ENCODE peak calls at places on chromosomes 13 and 19, in five cellular contexts. K, G, Z, J and Q are unnamed samples.

GRCh38 chr19:48728882-48729645 is 9.5 kb upstream of the MAMSTR start:
- DNase-seq in K (no peak), G (no peak), Z (no peak), J (no peak), Q (no peak)

GRCh38 chr13:92044351-92044750 is 645.9 kb downstream of the GPC5 start:
- DNase-seq in K (no peak), G (no peak), Z (no peak), J (no peak), Q (no peak)

GRCh38 chr19:45098521-45099464 is 5.8 kb downstream of the PPP1R37 start:
- DNase-seq in K (no peak), G (no peak), Z (no peak), J (no peak), Q (no peak)

GRCh38 chr13:46097015-46097414 is 7.8 kb downstream of the CPB2 start:
- DNase-seq in K (no peak), G (no peak), Z (no peak), J (no peak), Q (no peak)

GRCh38 chr19:28498404-28498976 is 714.5 kb downstream of the UQCRFS1 start:
- DNase-seq in K (no peak), G (no peak), Z (no peak), J (no peak), Q (no peak)

GRCh38 chr13:29435125-29435911 is 160.2 kb downstream of the SLC7A1 start:
- DNase-seq in K (peak), G (no peak), Z (peak), J (no peak), Q (no peak)

GRCh38 chr19:7526093-7526929 is 3.9 kb downstream of the MCOLN1 start:
- DNase-seq in K (no peak), G (no peak), Z (no peak), J (no peak), Q (no peak)

GRCh38 chr19:28553005-28553404 is 659.9 kb downstream of the UQCRFS1 start:
- DNase-seq in K (no peak), G (no peak), Z (no peak), J (no peak), Q (no peak)

GRCh38 chr19:53812335-53812734 is 11.8 kb downstream of the NLRP12 start:
- DNase-seq in K (no peak), G (no peak), Z (no peak), J (no peak), Q (no peak)

GRCh38 chr13:97353927-97354326 is 80.0 kb upstream of the RAP2A start:
- DNase-seq in K (no peak), G (no peak), Z (no peak), J (no peak), Q (no peak)

GRCh38 chr19:29084266-29084665 is 128.7 kb downstream of the UQCRFS1 start:
- DNase-seq in K (peak), G (no peak), Z (no peak), J (no peak), Q (no peak)

GRCh38 chr19:15137777-15138176 is 30.6 kb downstream of the SYDE1 start:
- DNase-seq in K (no peak), G (no peak), Z (no peak), J (no peak), Q (no peak)

GRCh38 chr19:16608290-16608704 is 19.7 kb downstream of the MED26 start:
- DNase-seq in K (no peak), G (no peak), Z (no peak), J (no peak), Q (no peak)

GRCh38 chr13:91946498-91947070 is 548.2 kb downstream of the GPC5 start:
- DNase-seq in K (peak), G (no peak), Z (no peak), J (no peak), Q (peak)

GRCh38 chr13:26914624-26915023 is 154.0 kb upstream of the GPR12 start:
- DNase-seq in K (no peak), G (no peak), Z (peak), J (no peak), Q (no peak)

GRCh38 chr13:51113969-51114368 is 2.9 kb upstream of the C13orf42 start:
- DNase-seq in K (no peak), G (no peak), Z (no peak), J (no peak), Q (no peak)

GRCh38 chr19:47540748-47541147 is 25.9 kb upstream of the NAPA start:
- DNase-seq in K (peak), G (no peak), Z (no peak), J (no peak), Q (no peak)

GRCh38 chr13:77980592-77980991 is 62.0 kb upstream of the EDNRB start:
- DNase-seq in K (peak), G (no peak), Z (no peak), J (no peak), Q (no peak)

GRCh38 chr13:73902296-73902695 is 231.9 kb downstream of the KLF12 start:
- DNase-seq in K (no peak), G (no peak), Z (no peak), J (no peak), Q (no peak)

GRCh38 chr13:113091891-113092775 is 13.5 kb upstream of the F7 start:
- DNase-seq in K (no peak), G (no peak), Z (no peak), J (no peak), Q (no peak)

GRCh38 chr13:112112534-112113276 is 45.8 kb downstream of the SOX1 start:
- DNase-seq in K (no peak), G (no peak), Z (no peak), J (no peak), Q (no peak)

GRCh38 chr13:28705734-28706133 is 13.0 kb downstream of the SLC46A3 start:
- DNase-seq in K (no peak), G (no peak), Z (no peak), J (no peak), Q (no peak)

GRCh38 chr13:80334582-80335260 is 6.2 kb downstream of the SPRY2 start:
- DNase-seq in K (no peak), G (no peak), Z (no peak), J (no peak), Q (no peak)

GRCh38 chr13:20080377-20081164 is 80.3 kb downstream of the GJA3 start:
- DNase-seq in K (no peak), G (no peak), Z (no peak), J (no peak), Q (no peak)

GRCh38 chr13:99004931-99005330 is 27.1 kb upstream of the DOCK9 start:
- DNase-seq in K (no peak), G (no peak), Z (no peak), J (no peak), Q (no peak)

GRCh38 chr19:49793561-49793840 is 19.6 kb downstream of the FUZ start:
- DNase-seq in K (no peak), G (no peak), Z (no peak), J (no peak), Q (no peak)

GRCh38 chr19:13092608-13093260 is 9.9 kb downstream of the LYL1 start:
- DNase-seq in K (no peak), G (no peak), Z (no peak), J (no peak), Q (no peak)

GRCh38 chr13:33174980-33175379 is 110.6 kb downstream of the STARD13 start:
- DNase-seq in K (no peak), G (no peak), Z (no peak), J (no peak), Q (no peak)